ENCODE peak calls at places on chromosomes 4 and X, in ten cellular contexts. R is activated T-helper 1 cell treated with Interleukin-2 at 50 U/mL for 16 hours; Q is BJ; G is fibroblast of gingiva; H is stimulated activated CD8-positive, alpha-beta memory T cell treated with anti-CD3 and anti-CD28 coated beads, Interleukin-7, amount 100 ng/mL, for 4 hours; U is EH; X is GDM1; Y is astrocyte of the hippocampus; I is stimulated activated CD4-positive, alpha-beta T cell treated with anti-CD3 and anti-CD28 coated beads, Interleukin-12 subunit alpha, Interleukin-12 subunit beta, amount 100 ng/mL, for 48 hours; M is NAMALWA. T is an unnamed sample.
A peak's percentile ranks its signal among the peaks of the same experiment; 100 is the strongest.

GRCh38 chr4:166366012-166366411 is 493.0 kb downstream of the TLL1 start:
- DNase-seq in R (no peak), Q (no peak), G (no peak), H (no peak), U (no peak), X (no peak), Y (no peak), I (no peak), M (no peak), T (no peak)

GRCh38 chr4:65646136-65646535 is 24.2 kb downstream of the EPHA5 start:
- DNase-seq in R (no peak), Q (no peak), G (no peak), H (no peak), U (no peak), X (no peak), Y (no peak), I (no peak), M (no peak), T (no peak)

GRCh38 chrX:85288992-85289723 is 45.4 kb downstream of the ZNF711 start:
- DNase-seq in R (no peak), Q (no peak), G (no peak), H (no peak), U (no peak), X (no peak), Y (no peak), I (no peak), M (peak; percentile 20), T (no peak)

GRCh38 chrX:48911407-48912182 is at the start of gene SLC35A2:
- DNase-seq in R (peak; percentile 79), Q (no peak), G (peak; percentile 60), H (peak; percentile 72), U (peak; percentile 77), X (peak; percentile 48), Y (peak; percentile 86), I (peak; percentile 84), M (peak; percentile 83), T (no peak)

GRCh38 chr4:41361831-41362646 is 105.3 kb downstream of the UCHL1 start:
- DNase-seq in R (no peak), Q (no peak), G (no peak), H (no peak), U (peak; percentile 63), X (no peak), Y (peak; percentile 45), I (no peak), M (no peak), T (no peak)

GRCh38 chr4:42216569-42216968 is 64.1 kb upstream of the BEND4 start:
- DNase-seq in R (no peak), Q (no peak), G (no peak), H (no peak), U (no peak), X (no peak), Y (no peak), I (no peak), M (no peak), T (no peak)

GRCh38 chr4:177190995-177191568 is 118.6 kb upstream of the NEIL3 start:
- DNase-seq in R (no peak), Q (no peak), G (no peak), H (no peak), U (peak; percentile 74), X (no peak), Y (peak; percentile 53), I (no peak), M (no peak), T (peak; percentile 13)

GRCh38 chr4:4362991-4363697 is 23.8 kb upstream of the NSG1 start:
- DNase-seq in R (no peak), Q (no peak), G (no peak), H (no peak), U (peak; percentile 29), X (no peak), Y (peak; percentile 33), I (no peak), M (no peak), T (no peak)

GRCh38 chr4:1136028-1136427 is 22.7 kb upstream of the RNF212 start:
- DNase-seq in R (no peak), Q (no peak), G (no peak), H (no peak), U (no peak), X (no peak), Y (no peak), I (no peak), M (no peak), T (no peak)

GRCh38 chrX:3119376-3119775 is 78.1 kb downstream of the ARSF start:
- DNase-seq in R (no peak), Q (no peak), G (no peak), H (no peak), U (no peak), X (no peak), Y (peak; percentile 29), I (no peak), M (no peak), T (no peak)

GRCh38 chrX:33434256-33435092 is 223.1 kb upstream of the DMD start:
- DNase-seq in R (no peak), Q (no peak), G (peak; percentile 0), H (no peak), U (peak; percentile 19), X (peak; percentile 5), Y (peak; percentile 60), I (peak; percentile 53), M (peak; percentile 66), T (peak; percentile 2)

GRCh38 chr4:182749768-182750167 is 167.4 kb downstream of the DCTD start:
- DNase-seq in R (no peak), Q (no peak), G (peak; percentile 46), H (no peak), U (no peak), X (no peak), Y (no peak), I (no peak), M (no peak), T (no peak)

GRCh38 chr4:151807220-151807619 is 46.4 kb upstream of the GATB start:
- DNase-seq in R (no peak), Q (no peak), G (no peak), H (no peak), U (peak; percentile 49), X (no peak), Y (no peak), I (no peak), M (no peak), T (no peak)

GRCh38 chrX:15356444-15356843 is 21.1 kb upstream of the PIGA start:
- DNase-seq in R (no peak), Q (no peak), G (peak; percentile 82), H (no peak), U (peak; percentile 15), X (no peak), Y (no peak), I (no peak), M (peak; percentile 21), T (no peak)

GRCh38 chr4:169330811-169331210 is 60.1 kb upstream of the SH3RF1 start:
- DNase-seq in R (no peak), Q (no peak), G (no peak), H (no peak), U (no peak), X (no peak), Y (no peak), I (no peak), M (no peak), T (no peak)

GRCh38 chr4:133574248-133574647 is 425.2 kb downstream of the PCDH10 start:
- DNase-seq in R (no peak), Q (no peak), G (no peak), H (no peak), U (no peak), X (no peak), Y (no peak), I (no peak), M (no peak), T (no peak)

GRCh38 chrX:9913041-9913440 is 54.1 kb upstream of the CLDN34 start:
- DNase-seq in R (no peak), Q (no peak), G (no peak), H (no peak), U (no peak), X (no peak), Y (peak; percentile 54), I (no peak), M (no peak), T (no peak)

GRCh38 chrX:10370976-10371375 is 214.2 kb downstream of the CLCN4 start:
- DNase-seq in R (no peak), Q (no peak), G (no peak), H (no peak), U (no peak), X (no peak), Y (no peak), I (no peak), M (no peak), T (no peak)

GRCh38 chr4:515251-515650 is 16.2 kb downstream of the PIGG start:
- DNase-seq in R (no peak), Q (no peak), G (no peak), H (no peak), U (no peak), X (no peak), Y (no peak), I (no peak), M (no peak), T (no peak)

GRCh38 chr4:40702137-40702799 is 47.5 kb upstream of the NSUN7 start:
- DNase-seq in R (no peak), Q (no peak), G (no peak), H (no peak), U (no peak), X (no peak), Y (no peak), I (no peak), M (no peak), T (no peak)

GRCh38 chr4:158090323-158090722 is 82.5 kb downstream of the GASK1B start:
- DNase-seq in R (no peak), Q (no peak), G (peak; percentile 48), H (no peak), U (peak; percentile 1), X (no peak), Y (peak; percentile 64), I (no peak), M (no peak), T (no peak)

GRCh38 chr4:34181311-34181808 is 2063.0 kb downstream of the ARAP2 start:
- DNase-seq in R (no peak), Q (peak; percentile 84), G (peak; percentile 83), H (no peak), U (peak; percentile 95), X (no peak), Y (peak; percentile 69), I (no peak), M (no peak), T (peak; percentile 90)

T was measured in AG09309.